ENCODE peak calls at places on chromosomes 7 and 10, in five cellular contexts. K, N, G, H and E are unnamed samples.

GRCh38 chr10:6624392-6624791 is 44.3 kb upstream of the PRKCQ start:
- DNase-seq in K (no peak), N (no peak), G (no peak), H (no peak), E (no peak)

GRCh38 chr7:30162133-30162532 is 27.3 kb downstream of the MTURN start:
- DNase-seq in K (no peak), N (no peak), G (no peak), H (no peak), E (no peak)

GRCh38 chr7:116548506-116548905 is 23.7 kb downstream of the CAV1 start:
- DNase-seq in K (no peak), N (no peak), G (no peak), H (no peak), E (no peak)

GRCh38 chr7:45596665-45597095 is 22.5 kb downstream of the ADCY1 start:
- DNase-seq in K (no peak), N (no peak), G (no peak), H (no peak), E (no peak)

GRCh38 chr7:155683098-155683497 is 38.6 kb downstream of the RBM33 start:
- DNase-seq in K (no peak), N (no peak), G (no peak), H (no peak), E (no peak)

GRCh38 chr7:46544396-46545008 is 623.4 kb upstream of the IGFBP3 start:
- DNase-seq in K (no peak), N (no peak), G (peak), H (no peak), E (no peak)

GRCh38 chr10:80730522-80730921 is 192.8 kb downstream of the SH2D4B start:
- DNase-seq in K (no peak), N (no peak), G (no peak), H (no peak), E (no peak)

GRCh38 chr7:95470452-95470851 is 15.3 kb upstream of the ASB4 start:
- DNase-seq in K (peak), N (no peak), G (peak), H (peak), E (no peak)

GRCh38 chr7:113404245-113404644 is 285.9 kb upstream of the SMIM30 start:
- DNase-seq in K (no peak), N (no peak), G (no peak), H (peak), E (peak)

GRCh38 chr10:4131407-4132215 is 346.6 kb upstream of the KLF6 start:
- DNase-seq in K (no peak), N (peak), G (peak), H (peak), E (no peak)

GRCh38 chr10:4130685-4131084 is 345.7 kb upstream of the KLF6 start:
- DNase-seq in K (no peak), N (peak), G (no peak), H (peak), E (no peak)

GRCh38 chr10:4134701-4135100 is 349.7 kb upstream of the KLF6 start:
- DNase-seq in K (no peak), N (no peak), G (no peak), H (no peak), E (no peak)

GRCh38 chr10:4129866-4130455 is 345.0 kb upstream of the KLF6 start:
- DNase-seq in K (no peak), N (no peak), G (no peak), H (no peak), E (no peak)

DNA sequence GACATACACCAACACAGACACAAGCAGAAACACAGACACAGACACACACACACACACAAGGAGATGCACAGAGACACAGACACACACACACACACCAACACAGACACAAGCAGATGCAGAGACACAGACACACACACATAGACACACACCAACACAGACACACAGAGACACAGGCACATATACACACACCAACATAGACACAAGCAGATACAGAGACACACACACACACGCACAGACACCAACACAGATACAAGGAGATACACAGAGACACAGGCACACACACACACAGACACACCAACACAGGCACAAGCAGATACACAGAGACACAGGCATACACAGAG is 347.2 kb upstream of the KLF6 start:
- DNase-seq in K (no peak), N (no peak), G (no peak), H (no peak), E (no peak)
- H3K27ac ChIP-seq in K (no peak), N (no peak), G (no peak), H (peak), E (no peak)

GRCh38 chr7:84328571-84328970 is 134.0 kb upstream of the SEMA3A start:
- DNase-seq in K (no peak), N (no peak), G (no peak), H (no peak), E (no peak)
- H3K27ac ChIP-seq in K (no peak), N (no peak), G (no peak), H (no peak), E (no peak)

DNA sequence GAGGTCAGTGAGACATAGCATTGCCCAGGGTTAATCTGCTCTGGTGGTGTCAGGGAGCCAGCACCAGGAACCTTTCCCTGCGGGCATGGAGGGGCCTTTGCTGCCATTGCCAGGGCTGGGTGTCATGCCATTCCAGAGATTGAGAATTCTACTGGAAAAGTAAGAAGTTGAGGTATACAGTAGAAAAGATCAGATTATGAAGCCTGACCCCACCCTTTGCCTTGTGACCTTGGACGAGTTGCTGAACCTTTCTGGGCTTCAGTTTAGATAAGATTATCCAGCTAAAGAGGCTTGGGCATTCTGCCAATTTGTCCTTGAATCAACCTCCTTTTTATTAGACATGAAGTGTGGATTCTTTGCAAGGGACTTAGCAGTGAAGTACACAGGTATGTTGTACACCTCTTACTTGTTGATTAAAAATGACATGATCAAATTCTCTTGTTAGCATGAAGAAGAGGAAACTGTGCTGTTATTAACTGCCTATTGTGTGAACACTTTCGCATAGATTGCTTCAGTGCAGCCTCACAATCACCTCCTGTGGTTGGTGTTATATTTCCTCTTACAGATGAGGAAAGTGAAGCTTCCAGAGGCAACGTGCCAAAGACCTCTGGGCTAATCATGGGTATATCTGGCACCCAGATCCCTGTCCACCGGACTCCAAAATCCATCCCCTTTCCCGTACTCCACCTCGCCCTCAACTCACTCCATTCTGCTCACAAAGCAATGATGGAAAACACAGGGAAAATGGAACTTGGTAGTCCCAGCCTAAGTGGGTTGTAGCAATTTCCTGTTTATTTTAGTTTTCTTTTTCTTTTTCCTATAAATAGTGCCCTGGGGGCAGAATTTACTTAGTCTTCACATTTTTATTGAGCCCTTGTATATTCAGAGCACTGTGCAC is 151.3 kb downstream of the CAMK1D start:
- DNase-seq in K (peak), N (no peak), G (peak), H (peak), E (peak)
- H3K27ac ChIP-seq in K (no peak), N (no peak), G (no peak), H (peak), E (no peak)

GRCh38 chr10:35037104-35037503 is 53.0 kb downstream of the CUL2 start:
- DNase-seq in K (no peak), N (no peak), G (no peak), H (no peak), E (no peak)

GRCh38 chr10:35041502-35041879 is 48.6 kb downstream of the CUL2 start:
- DNase-seq in K (no peak), N (no peak), G (no peak), H (no peak), E (no peak)

GRCh38 chr10:35042783-35043182 is 47.4 kb downstream of the CUL2 start:
- DNase-seq in K (no peak), N (no peak), G (no peak), H (no peak), E (no peak)

GRCh38 chr10:35043796-35044344 is 46.3 kb downstream of the CUL2 start:
- DNase-seq in K (no peak), N (no peak), G (no peak), H (no peak), E (no peak)

GRCh38 chr10:35040761-35041501 is 49.2 kb downstream of the CUL2 start:
- DNase-seq in K (no peak), N (no peak), G (peak), H (peak), E (no peak)
- H3K27ac ChIP-seq in K (no peak), N (no peak), G (no peak), H (no peak), E (no peak)

DNA sequence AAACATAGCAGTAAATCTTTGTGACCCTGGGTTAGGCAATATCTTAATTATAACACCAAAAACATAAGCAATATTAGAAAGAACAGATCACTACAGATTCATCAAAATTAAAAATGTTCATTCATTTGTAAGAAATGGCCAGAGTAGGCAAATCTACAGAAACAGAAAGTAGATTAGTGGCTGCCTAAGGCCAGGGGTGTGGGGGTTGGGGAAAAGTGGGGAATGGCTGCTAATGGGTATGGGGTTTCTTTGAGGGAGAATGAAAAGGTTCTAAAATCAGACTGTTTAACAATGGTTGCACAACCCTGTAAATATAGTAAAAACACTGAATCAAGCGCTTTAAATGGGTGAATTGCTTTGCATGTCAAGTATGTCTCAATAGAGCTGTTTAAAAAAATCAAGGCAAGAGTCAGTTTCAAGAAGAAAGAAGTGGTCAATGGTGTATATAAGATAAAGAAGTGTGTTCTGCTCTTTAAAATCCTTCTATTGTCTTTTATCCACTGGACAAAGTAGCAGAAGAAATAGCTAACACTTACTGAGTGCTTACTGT is 42.6 kb downstream of the CDK6 start:
- DNase-seq in K (no peak), N (no peak), G (peak), H (no peak), E (no peak)
- H3K27ac ChIP-seq in K (no peak), N (no peak), G (no peak), H (no peak), E (no peak)

DNA sequence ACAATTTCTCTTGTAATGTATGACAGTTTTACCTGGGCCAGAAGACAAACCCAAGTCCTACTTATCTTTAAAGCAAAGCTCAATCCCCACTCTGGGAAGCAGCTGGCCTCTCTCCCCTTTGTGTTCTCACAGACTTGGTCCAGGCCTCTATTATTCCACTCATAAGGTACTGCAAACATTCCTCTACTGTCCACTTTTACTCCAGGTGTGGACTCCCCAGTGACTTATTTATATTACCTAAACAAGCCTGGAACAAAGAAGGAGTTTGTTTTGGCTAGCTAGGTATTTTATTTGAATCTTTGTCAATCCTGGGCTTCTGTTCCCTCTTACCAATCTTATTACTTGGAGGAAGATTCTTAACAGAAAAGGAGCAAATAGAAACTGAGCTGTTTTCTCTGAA is 163.5 kb downstream of the SKAP2 start:
- DNase-seq in K (no peak), N (no peak), G (no peak), H (no peak), E (no peak)
- H3K27ac ChIP-seq in K (peak), N (no peak), G (no peak), H (no peak), E (no peak)